ENCODE peak calls at places on chromosomes 5 and 9, in nine cellular contexts. K, X, V, P, L, C, G, B and N are unnamed samples.

GRCh38 chr5:42951169-42951846 is 88.8 kb downstream of the ANXA2R start:
- DNase-seq in K (peak; percentile 91), X (peak; percentile 45), V (peak; percentile 32), P (no peak), L (no peak), C (peak; percentile 36), G (no peak), B (peak; percentile 37), N (no peak)

GRCh38 chr9:33475357-33475756 is 1.6 kb upstream of the NOL6 start:
- DNase-seq in K (peak; percentile 19), X (no peak), V (no peak), P (no peak), L (no peak), C (no peak), G (no peak), B (no peak), N (no peak)

GRCh38 chr5:147522435-147522834 is 12.6 kb upstream of the DPYSL3 start:
- DNase-seq in K (no peak), X (peak; percentile 17), V (no peak), P (no peak), L (no peak), C (no peak), G (no peak), B (no peak), N (no peak)

GRCh38 chr9:129958771-129959170 is 84.2 kb downstream of the FNBP1 start:
- DNase-seq in K (no peak), X (no peak), V (no peak), P (no peak), L (no peak), C (no peak), G (no peak), B (no peak), N (no peak)

GRCh38 chr5:98929982-98930355 is 1.2 kb upstream of the CHD1 start:
- DNase-seq in K (no peak), X (no peak), V (no peak), P (no peak), L (no peak), C (no peak), G (no peak), B (no peak), N (no peak)

GRCh38 chr9:129476821-129477611 is 143.9 kb downstream of the C9orf50 start:
- DNase-seq in K (no peak), X (no peak), V (no peak), P (no peak), L (no peak), C (no peak), G (no peak), B (no peak), N (no peak)

GRCh38 chr5:71011194-71011792 is 13.8 kb downstream of the NAIP start:
- DNase-seq in K (peak; percentile 56), X (no peak), V (no peak), P (no peak), L (no peak), C (no peak), G (no peak), B (no peak), N (no peak)

GRCh38 chr9:71096431-71097108 is 24.9 kb downstream of the TRPM3 start:
- DNase-seq in K (no peak), X (no peak), V (peak; percentile 41), P (no peak), L (no peak), C (no peak), G (no peak), B (no peak), N (no peak)

GRCh38 chr5:149878371-149878770 is 66.2 kb downstream of the PDE6A start:
- DNase-seq in K (no peak), X (no peak), V (no peak), P (no peak), L (no peak), C (no peak), G (no peak), B (no peak), N (no peak)

GRCh38 chr9:123999668-124000067 is 11.9 kb upstream of the LHX2 start:
- DNase-seq in K (peak; percentile 51), X (peak; percentile 74), V (no peak), P (no peak), L (no peak), C (peak; percentile 37), G (no peak), B (no peak), N (no peak)

GRCh38 chr9:82021198-82021597 is 32.6 kb downstream of the SPATA31D1 start:
- DNase-seq in K (no peak), X (no peak), V (no peak), P (no peak), L (no peak), C (no peak), G (peak; percentile 58), B (peak; percentile 81), N (peak; percentile 82)

DNA sequence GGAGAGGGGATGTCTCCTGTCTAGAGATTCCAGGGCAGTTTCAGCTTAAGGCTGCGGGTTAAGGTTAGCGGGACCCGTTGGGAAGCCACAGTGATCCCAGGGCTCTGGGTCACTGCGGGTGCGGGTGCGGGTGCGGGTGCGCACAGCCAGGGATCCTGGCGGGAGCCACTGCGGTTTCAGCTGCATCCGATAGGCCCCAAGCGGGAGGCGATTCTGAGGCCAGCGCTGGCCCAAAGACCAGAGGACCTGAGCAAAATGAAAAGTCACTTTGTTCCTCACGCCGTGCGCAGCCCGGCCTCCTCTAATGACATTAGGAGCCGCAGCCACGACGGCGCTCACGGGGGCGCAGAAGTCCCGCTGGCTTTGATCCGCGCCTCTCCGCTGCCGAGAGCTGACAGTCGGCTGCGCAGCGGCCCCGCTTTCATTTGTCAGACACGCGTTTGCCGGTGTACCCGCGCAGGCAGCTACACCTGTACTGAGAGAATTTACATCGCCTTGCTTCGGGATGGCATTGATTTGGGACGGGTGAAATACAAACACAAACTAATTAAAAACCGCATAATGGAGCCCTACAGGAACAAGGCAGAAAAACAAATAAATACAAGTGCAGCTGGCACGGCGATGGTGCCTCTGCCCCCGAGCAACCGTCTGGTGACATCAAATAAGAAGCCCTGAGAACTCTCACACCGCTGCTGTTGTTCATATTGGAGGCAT is 5.2 kb upstream of the IRX1 start:
- DNase-seq in K (no peak), X (no peak), V (no peak), P (no peak), L (no peak), C (peak; percentile 66), G (no peak), B (no peak), N (no peak)
- H3K4me3 ChIP-seq in K (no peak overlapping the region), X (no peak overlapping the region), V (no peak overlapping the region), P (no peak overlapping the region), L (no peak overlapping the region), C (peak overlapping the region; percentile 55), G (no peak overlapping the region), B (no peak overlapping the region), N (no peak overlapping the region)

DNA sequence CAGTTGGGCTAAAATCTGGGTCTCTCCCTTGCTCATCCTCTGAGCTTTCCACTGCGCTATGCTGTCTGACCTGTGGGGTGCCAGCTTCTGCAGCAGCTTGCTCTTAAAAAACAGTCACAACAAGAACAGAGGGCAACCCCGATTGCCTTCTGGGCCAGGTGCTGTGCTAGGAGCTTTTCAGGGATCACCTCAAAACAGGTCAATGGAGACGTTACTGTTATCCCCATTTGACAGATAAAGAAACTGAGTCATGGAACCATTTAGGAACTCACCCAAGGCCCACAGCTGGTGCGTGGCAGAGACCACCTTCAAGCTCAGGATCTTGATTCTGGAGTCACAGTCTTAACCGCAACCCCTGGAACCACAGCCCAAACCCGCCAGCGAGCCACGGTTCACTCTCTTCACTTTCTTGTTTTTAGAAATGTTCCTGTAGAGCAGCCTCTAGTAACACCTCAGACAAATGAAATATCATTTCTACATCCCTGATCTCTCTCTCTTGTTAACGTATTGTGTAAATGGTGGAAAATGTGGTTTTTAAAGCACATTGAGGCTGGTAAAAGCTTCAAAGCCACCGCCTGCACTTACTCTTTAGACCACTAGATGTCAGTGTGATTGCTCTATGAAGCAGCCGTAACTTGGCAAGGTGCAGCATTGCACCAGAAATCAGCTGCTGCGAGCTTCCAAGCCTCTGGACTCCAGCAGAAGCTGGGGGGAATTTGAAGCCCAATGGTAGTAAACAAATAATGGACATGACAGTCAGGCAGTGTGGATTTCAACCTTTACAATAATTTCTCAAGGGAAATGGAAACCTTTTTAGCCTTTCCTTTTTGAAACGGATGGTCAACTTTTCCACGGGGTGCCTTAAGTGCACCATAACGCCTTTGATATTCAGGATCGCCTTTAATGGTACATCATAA is 1.7 kb downstream of the FYB1 start:
- DNase-seq in K (peak; percentile 82), X (peak; percentile 51), V (peak; percentile 82), P (peak; percentile 74), L (no peak), C (peak; percentile 92), G (peak; percentile 71), B (peak; percentile 64), N (peak; percentile 93)
- TF ChIP-seq POLR2AphosphoS5 in K (no peak), X (no peak), V (peak; percentile 68), P (no peak), L (no peak), C (no peak), G (no peak), B (no peak), N (no peak)

GRCh38 chr5:157106668-157107461 is 2.0 kb downstream of the HAVCR2 start:
- DNase-seq in K (peak; percentile 84), X (no peak), V (peak; percentile 38), P (no peak), L (no peak), C (no peak), G (no peak), B (no peak), N (no peak)

GRCh38 chr5:157108961-157109360 is at the start of gene HAVCR2:
- DNase-seq in K (peak; percentile 86), X (no peak), V (peak; percentile 39), P (no peak), L (no peak), C (no peak), G (no peak), B (peak; percentile 10), N (no peak)

GRCh38 chr5:157109744-157110143 is 900 bp upstream of the HAVCR2 start:
- DNase-seq in K (no peak), X (no peak), V (no peak), P (no peak), L (no peak), C (no peak), G (no peak), B (no peak), N (no peak)

GRCh38 chr5:157113007-157113406 is 4.2 kb upstream of the HAVCR2 start:
- DNase-seq in K (no peak), X (no peak), V (no peak), P (no peak), L (no peak), C (no peak), G (no peak), B (no peak), N (no peak)

DNA sequence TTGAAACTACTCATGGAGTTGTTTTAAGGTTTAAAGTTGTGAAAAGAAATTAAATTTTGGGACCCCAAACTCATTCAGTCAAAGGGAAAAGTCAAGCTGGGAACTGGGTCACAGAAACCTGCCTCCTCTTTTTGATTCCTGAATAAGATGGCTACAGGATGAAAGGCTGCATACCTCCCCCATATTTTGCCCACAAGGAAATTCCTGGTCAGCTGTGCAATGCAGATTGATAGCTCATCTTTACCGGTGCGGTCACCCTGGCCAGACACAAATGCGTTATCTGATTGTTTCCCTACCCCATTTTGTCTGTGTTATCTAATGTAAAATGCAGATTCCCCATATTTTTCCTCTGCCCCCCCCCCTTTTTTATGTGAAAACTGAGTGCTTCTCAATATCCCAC is 1.3 kb downstream of the HAVCR2 start:
- DNase-seq in K (no peak), X (no peak), V (no peak), P (no peak), L (no peak), C (no peak), G (no peak), B (no peak), N (no peak)
- H3K4me3 ChIP-seq in K (peak overlapping the region; percentile 35), X (no peak overlapping the region), V (no peak overlapping the region), P (no peak overlapping the region), L (no peak overlapping the region), C (no peak overlapping the region), G (no peak overlapping the region), B (no peak overlapping the region), N (no peak overlapping the region)

GRCh38 chr9:136991993-136992818 is at the start of gene PAXX:
- DNase-seq in K (peak; percentile 99), X (peak; percentile 100), V (peak; percentile 94), P (no peak), L (peak; percentile 65), C (peak; percentile 93), G (peak; percentile 81), B (peak; percentile 90), N (peak; percentile 96)
- TF ChIP-seq POLR2AphosphoS5 in K (peak; percentile 86), X (peak; percentile 39), V (peak; percentile 57), P (no peak), L (no peak), C (peak; percentile 70), G (peak; percentile 67), B (peak; percentile 21), N (no peak)